ENCODE peak calls at places on chromosome 4, in six cellular contexts. A is body of pancreas, W is stomach, N is tibial nerve, L is sigmoid colon, I is uterus. X is an unnamed sample.

GRCh38 chr4:74228691-74229640 is 71.0 kb downstream of the MTHFD2L start:
- DNase-seq in A (peak; percentile 76), I (peak; percentile 33), W (peak; percentile 79), N (peak; percentile 25), L (peak; percentile 71), X (no peak)

GRCh38 chr4:1855334-1856070 is 454 bp downstream of the LETM1 start:
- DNase-seq in W (no peak), N (no peak), I (peak; percentile 42), L (peak; percentile 73), A (peak; percentile 33), X (no peak)

GRCh38 chr4:43435303-43435702 is 542.8 kb downstream of the GRXCR1 start:
- DNase-seq in W (peak; percentile 55), L (no peak), A (no peak), N (no peak), I (no peak), X (no peak)

GRCh38 chr4:3440011-3440410 is 1.8 kb upstream of the HGFAC start:
- DNase-seq in A (no peak), W (no peak), N (no peak), I (no peak), L (no peak), X (no peak)

GRCh38 chr4:154433543-154433942 is 58.1 kb downstream of the DCHS2 start:
- DNase-seq in L (no peak), N (no peak), I (no peak), A (no peak), W (no peak), X (no peak)

GRCh38 chr4:41418444-41418843 is 119.5 kb upstream of the LIMCH1 start:
- DNase-seq in W (no peak), A (peak; percentile 38), I (no peak), N (no peak), L (peak; percentile 71), X (no peak)

GRCh38 chr4:1326751-1327525 is 20.1 kb upstream of the UVSSA start:
- DNase-seq in L (no peak), N (no peak), W (no peak), I (no peak), A (no peak), X (no peak)

GRCh38 chr4:107736924-107737448 is 17.0 kb upstream of the PAPSS1 start:
- DNase-seq in L (no peak), A (peak; percentile 40), N (no peak), W (no peak), I (peak; percentile 34), X (peak; percentile 22)

GRCh38 chr4:60485279-60485678 is 714.8 kb upstream of the ADGRL3 start:
- DNase-seq in W (no peak), I (no peak), N (no peak), A (no peak), L (no peak), X (no peak)

GRCh38 chr4:54746228-54746627 is 88.5 kb downstream of the KIT start:
- DNase-seq in I (no peak), W (no peak), L (no peak), A (no peak), N (no peak), X (no peak)

GRCh38 chr4:110087116-110087708 is 111.2 kb downstream of the ELOVL6 start:
- DNase-seq in N (no peak), W (no peak), L (no peak), I (no peak), A (no peak), X (no peak)

GRCh38 chr4:13483142-13484044 is 747 bp downstream of the RAB28 start:
- DNase-seq in L (peak; percentile 85), W (peak; percentile 39), I (peak; percentile 48), A (peak; percentile 40), N (no peak), X (peak; percentile 20)

GRCh38 chr4:172390341-172390740 is 577.1 kb downstream of the GALNTL6 start:
- DNase-seq in W (no peak), L (no peak), A (no peak), I (no peak), N (no peak), X (no peak)

GRCh38 chr4:128517739-128518510 is 230.3 kb upstream of the PGRMC2 start:
- DNase-seq in N (peak; percentile 17), L (peak; percentile 82), W (peak; percentile 44), A (peak; percentile 26), I (peak; percentile 64), X (peak; percentile 40)

GRCh38 chr4:82965763-82966162 is 44.9 kb downstream of the LIN54 start:
- DNase-seq in A (no peak), L (no peak), W (no peak), N (no peak), I (no peak), X (no peak)

GRCh38 chr4:84814100-84814750 is 152.3 kb downstream of the WDFY3 start:
- DNase-seq in N (no peak), I (no peak), W (peak; percentile 27), A (no peak), L (no peak), X (peak; percentile 2)

GRCh38 chr4:122700178-122700725 is 32.3 kb upstream of the BBS12 start:
- DNase-seq in L (peak; percentile 89), N (no peak), I (peak; percentile 81), W (no peak), A (peak; percentile 39), X (no peak)
- TF ChIP-seq POLR2A in L (no peak), N (no peak), I (no peak), W (no peak), A (no peak), X (no peak)

GRCh38 chr4:185018834-185019450 is 652 bp downstream of the HELT start:
- DNase-seq in I (no peak), W (no peak), A (no peak), N (no peak), L (no peak), X (no peak)

GRCh38 chr4:185015108-185015507 is 3.2 kb upstream of the HELT start:
- DNase-seq in L (no peak), I (no peak), N (no peak), A (no peak), W (no peak), X (no peak)

GRCh38 chr4:185017964-185018772 is at the start of gene HELT:
- DNase-seq in L (no peak), A (no peak), N (no peak), I (no peak), W (no peak), X (no peak)

GRCh38 chr4:185016101-185016940 is 2.0 kb upstream of the HELT start:
- DNase-seq in W (no peak), I (no peak), L (no peak), A (no peak), N (no peak), X (no peak)

GRCh38 chr4:185016946-185017797 is 1.1 kb upstream of the HELT start:
- DNase-seq in N (no peak), W (no peak), A (no peak), I (no peak), L (no peak), X (no peak)
- TF ChIP-seq POLR2A in N (no peak), W (no peak), A (no peak), I (no peak), L (no peak), X (no peak)

GRCh38 chr4:7043521-7044414 is 596 bp downstream of the TADA2B start:
- DNase-seq in A (peak; percentile 58), N (no peak), W (peak; percentile 53), L (peak; percentile 79), I (peak; percentile 50), X (peak; percentile 65)

GRCh38 chr4:7041246-7041645 is 1.9 kb upstream of the TADA2B start:
- DNase-seq in L (no peak), W (no peak), I (no peak), A (no peak), N (no peak), X (no peak)

GRCh38 chr4:7041851-7042696 is 1.1 kb upstream of the TADA2B start:
- DNase-seq in I (peak; percentile 55), W (peak; percentile 61), N (peak; percentile 21), L (peak; percentile 79), A (peak; percentile 51), X (peak; percentile 44)

GRCh38 chr4:7044415-7044930 is 1.3 kb downstream of the TADA2B start:
- DNase-seq in L (no peak), N (no peak), W (no peak), I (no peak), A (peak; percentile 35), X (no peak)

GRCh38 chr4:7042697-7043464 is at the start of gene TADA2B:
- DNase-seq in I (peak; percentile 98), N (peak; percentile 94), A (peak; percentile 97), W (peak; percentile 98), L (peak; percentile 99), X (peak; percentile 96)
- TF ChIP-seq POLR2A in I (peak; percentile 17), N (peak; percentile 8), A (peak; percentile 38), W (no peak), L (no peak), X (peak; percentile 60)

GRCh38 chr4:123444298-123444731 is 47.7 kb downstream of the SPRY1 start:
- DNase-seq in W (no peak), A (no peak), I (peak; percentile 31), L (no peak), N (no peak), X (no peak)
- TF ChIP-seq POLR2A in W (no peak), A (peak; percentile 32), I (no peak), L (no peak), N (no peak), X (no peak)

X was measured in H54.